ENCODE peak calls at places on chromosomes 12 and 14, in seven cellular contexts. C is anterior cingulate cortex, D is NCI-H446 treated with DMSO at 0.1 percent for 48 hours, B is cerebellar cortex, P is NCI-H1092, I is hippocampal formation, Z is cardiac fibroblast. Y is an unnamed sample.

GRCh38 chr14:49972199-49972671 is 79.4 kb downstream of the ARF6 start:
- DNase-seq in B (peak; percentile 70), C (peak; percentile 34), Z (peak; percentile 69), I (no peak), D (peak; percentile 38), P (peak; percentile 49), Y (no peak)

GRCh38 chr12:44019118-44019517 is 183.2 kb downstream of the TMEM117 start:
- DNase-seq in B (no peak), P (no peak), Z (no peak), D (no peak), C (no peak), I (no peak), Y (no peak)

GRCh38 chr12:2376855-2377657 is 324.3 kb downstream of the CACNA1C start:
- DNase-seq in I (no peak), C (no peak), D (peak; percentile 78), Z (no peak), P (peak; percentile 62), B (no peak), Y (no peak)

GRCh38 chr12:54240971-54241588 is 38.8 kb downstream of the CBX5 start:
- DNase-seq in I (no peak), D (no peak), C (no peak), B (no peak), P (no peak), Z (no peak), Y (no peak)

GRCh38 chr12:108475396-108475795 is 39.7 kb upstream of the FICD start:
- DNase-seq in I (no peak), P (no peak), C (no peak), D (no peak), Z (no peak), B (no peak), Y (no peak)

GRCh38 chr12:41310367-41310766 is 122.2 kb downstream of the PDZRN4 start:
- DNase-seq in Z (no peak), D (no peak), C (no peak), B (no peak), P (no peak), I (no peak), Y (no peak)

GRCh38 chr12:110874351-110874750 is 27.6 kb downstream of the CCDC63 start:
- DNase-seq in D (no peak), P (no peak), B (no peak), I (no peak), C (no peak), Z (no peak), Y (no peak)

GRCh38 chr12:7160183-7160582 is 29.3 kb upstream of the PEX5 start:
- DNase-seq in P (no peak), B (no peak), Z (no peak), D (no peak), C (no peak), I (no peak), Y (no peak)

GRCh38 chr12:42705863-42706262 is 116.3 kb upstream of the PRICKLE1 start:
- DNase-seq in Z (peak; percentile 95), B (peak; percentile 1), D (peak; percentile 42), C (no peak), I (peak; percentile 15), P (no peak), Y (no peak)

GRCh38 chr12:9364224-9365176 is 156.3 kb upstream of the PZP start:
- DNase-seq in I (no peak), B (no peak), Z (peak; percentile 26), C (peak; percentile 46), P (no peak), D (no peak), Y (peak; percentile 32)

Y was measured in GM19239.